ENCODE peak calls at places on chromosome 5, in nine cellular contexts. S, D, H, U, F, V, B, T and L are unnamed samples.

GRCh38 chr5:81537905-81538535 is 144.1 kb upstream of the ACOT12 start:
- DNase-seq in V (peak), H (no peak), U (no peak), T (no peak), D (no peak), F (no peak), S (no peak), B (no peak), L (no peak)

GRCh38 chr5:157562111-157562581 is 13.4 kb downstream of the ADAM19 start:
- DNase-seq in S (no peak), U (no peak), D (no peak), H (no peak), F (no peak), B (no peak), V (no peak), T (no peak), L (no peak)

GRCh38 chr5:13540154-13540815 is 404.2 kb downstream of the DNAH5 start:
- DNase-seq in F (no peak), T (no peak), B (no peak), V (no peak), H (no peak), S (no peak), U (no peak), D (no peak), L (no peak)

GRCh38 chr5:59768204-59769040 is 125.1 kb downstream of the PDE4D start:
- DNase-seq in S (peak), H (peak), T (peak), D (peak), B (peak), V (no peak), F (peak), U (no peak), L (peak)

GRCh38 chr5:88923623-88924619 is 40.9 kb upstream of the MEF2C start:
- DNase-seq in D (no peak), B (no peak), V (no peak), F (no peak), H (no peak), T (no peak), S (no peak), U (no peak), L (no peak)

GRCh38 chr5:139709587-139710369 is 61.6 kb downstream of the CXXC5 start:
- DNase-seq in D (no peak), H (peak), F (no peak), S (no peak), V (no peak), T (peak), U (no peak), B (no peak), L (peak)

GRCh38 chr5:10726913-10727517 is 34.0 kb downstream of the DAP start:
- DNase-seq in D (peak), V (no peak), B (no peak), F (no peak), S (no peak), T (no peak), H (no peak), U (no peak), L (no peak)

GRCh38 chr5:109347252-109347888 is 62.4 kb downstream of the PJA2 start:
- DNase-seq in V (no peak), B (no peak), S (no peak), F (no peak), U (no peak), H (no peak), T (no peak), D (no peak), L (no peak)

GRCh38 chr5:157592594-157592993 is 17.0 kb upstream of the ADAM19 start:
- DNase-seq in U (no peak), S (no peak), V (no peak), F (no peak), H (no peak), D (no peak), T (peak), B (peak), L (peak)

GRCh38 chr5:29899583-29899982 is 1293.9 kb upstream of the CDH6 start:
- DNase-seq in B (no peak), V (no peak), H (no peak), F (no peak), S (no peak), U (no peak), D (no peak), T (no peak), L (no peak)

GRCh38 chr5:57824047-57824446 is 341.4 kb upstream of the ACTBL2 start:
- DNase-seq in H (no peak), U (no peak), V (no peak), F (no peak), S (no peak), B (no peak), T (no peak), D (no peak), L (no peak)